ENCODE peak calls at places on chromosomes 12 and 14, in seven cellular contexts. One of them, this sample, is unnamed.

GRCh38 chr14:106585692-106586091 is 1059.3 kb downstream of the TMEM121 start:
- DNase-seq in cardiac fibroblast: no peak
- DNase-seq in fibroblast of villous mesenchyme: no peak
- DNase-seq in fibroblast of mammary gland: no peak
- DNase-seq in Calu3: no peak
- DNase-seq in PC-3: no peak
- DNase-seq in dorsolateral prefrontal cortex: no peak
- DNase-seq in this sample: no peak

GRCh38 chr12:6183689-6184441 is 16.3 kb upstream of the CD9 start:
- DNase-seq in cardiac fibroblast: peak; percentile 64
- DNase-seq in fibroblast of villous mesenchyme: peak; percentile 66
- DNase-seq in fibroblast of mammary gland: no peak
- DNase-seq in Calu3: no peak
- DNase-seq in PC-3: no peak
- DNase-seq in dorsolateral prefrontal cortex: no peak
- DNase-seq in this sample: no peak

GRCh38 chr14:78921856-78922255 is 751.7 kb downstream of the NRXN3 start:
- DNase-seq in cardiac fibroblast: peak; percentile 72
- DNase-seq in fibroblast of villous mesenchyme: peak; percentile 29
- DNase-seq in fibroblast of mammary gland: peak; percentile 48
- DNase-seq in Calu3: no peak
- DNase-seq in PC-3: peak; percentile 28
- DNase-seq in dorsolateral prefrontal cortex: no peak
- DNase-seq in this sample: no peak

GRCh38 chr14:24992624-24993360 is 57.2 kb downstream of the STXBP6 start:
- DNase-seq in cardiac fibroblast: no peak
- DNase-seq in fibroblast of villous mesenchyme: no peak
- DNase-seq in fibroblast of mammary gland: no peak
- DNase-seq in Calu3: no peak
- DNase-seq in PC-3: no peak
- DNase-seq in dorsolateral prefrontal cortex: no peak
- DNase-seq in this sample: no peak

GRCh38 chr14:85217412-85217811 is 312.5 kb upstream of the FLRT2 start:
- DNase-seq in cardiac fibroblast: no peak
- DNase-seq in fibroblast of villous mesenchyme: peak; percentile 62
- DNase-seq in fibroblast of mammary gland: peak; percentile 24
- DNase-seq in Calu3: no peak
- DNase-seq in PC-3: peak; percentile 42
- DNase-seq in dorsolateral prefrontal cortex: no peak
- DNase-seq in this sample: no peak

GRCh38 chr12:57475271-57476161 is 4.2 kb downstream of the ARHGAP9 start:
- DNase-seq in cardiac fibroblast: no peak
- DNase-seq in fibroblast of villous mesenchyme: peak; percentile 39
- DNase-seq in fibroblast of mammary gland: peak; percentile 21
- DNase-seq in Calu3: no peak
- DNase-seq in PC-3: no peak
- DNase-seq in dorsolateral prefrontal cortex: no peak
- DNase-seq in this sample: no peak

GRCh38 chr14:59919582-59920377 is at the start of gene LRRC9:
- DNase-seq in cardiac fibroblast: peak; percentile 2
- DNase-seq in fibroblast of villous mesenchyme: peak; percentile 7
- DNase-seq in fibroblast of mammary gland: no peak
- DNase-seq in Calu3: no peak
- DNase-seq in PC-3: no peak
- DNase-seq in dorsolateral prefrontal cortex: peak; percentile 59
- DNase-seq in this sample: no peak

GRCh38 chr12:118188690-118189371 is 52.9 kb downstream of the PEBP1 start:
- DNase-seq in cardiac fibroblast: peak; percentile 61
- DNase-seq in fibroblast of villous mesenchyme: peak; percentile 59
- DNase-seq in fibroblast of mammary gland: peak; percentile 55
- DNase-seq in Calu3: no peak
- DNase-seq in PC-3: no peak
- DNase-seq in dorsolateral prefrontal cortex: peak; percentile 64
- DNase-seq in this sample: no peak

GRCh38 chr14:77707355-77707723 is 484 bp downstream of the ALKBH1 start:
- DNase-seq in cardiac fibroblast: peak; percentile 60
- DNase-seq in fibroblast of villous mesenchyme: peak; percentile 72
- DNase-seq in fibroblast of mammary gland: peak; percentile 60
- DNase-seq in Calu3: peak; percentile 16
- DNase-seq in PC-3: peak; percentile 48
- DNase-seq in dorsolateral prefrontal cortex: no peak
- DNase-seq in this sample: peak; percentile 57

GRCh38 chr12:31819427-31819826 is 90.6 kb upstream of the AMN1 start:
- DNase-seq in cardiac fibroblast: peak; percentile 65
- DNase-seq in fibroblast of villous mesenchyme: no peak
- DNase-seq in fibroblast of mammary gland: no peak
- DNase-seq in Calu3: no peak
- DNase-seq in PC-3: no peak
- DNase-seq in dorsolateral prefrontal cortex: no peak
- DNase-seq in this sample: no peak

GRCh38 chr12:32536000-32536345 is 136.6 kb downstream of the FGD4 start:
- DNase-seq in cardiac fibroblast: peak; percentile 35
- DNase-seq in fibroblast of villous mesenchyme: no peak
- DNase-seq in fibroblast of mammary gland: no peak
- DNase-seq in Calu3: no peak
- DNase-seq in PC-3: no peak
- DNase-seq in dorsolateral prefrontal cortex: no peak
- DNase-seq in this sample: no peak

GRCh38 chr14:102484316-102484715 is 25.3 kb downstream of the ANKRD9 start:
- DNase-seq in cardiac fibroblast: no peak
- DNase-seq in fibroblast of villous mesenchyme: no peak
- DNase-seq in fibroblast of mammary gland: no peak
- DNase-seq in Calu3: no peak
- DNase-seq in PC-3: no peak
- DNase-seq in dorsolateral prefrontal cortex: no peak
- DNase-seq in this sample: no peak

GRCh38 chr12:105561981-105562726 is 231.7 kb downstream of the C12orf75 start:
- DNase-seq in cardiac fibroblast: peak; percentile 93
- DNase-seq in fibroblast of villous mesenchyme: peak; percentile 75
- DNase-seq in fibroblast of mammary gland: peak; percentile 88
- DNase-seq in Calu3: peak; percentile 74
- DNase-seq in PC-3: peak; percentile 96
- DNase-seq in dorsolateral prefrontal cortex: no peak
- DNase-seq in this sample: peak; percentile 88

GRCh38 chr12:100741084-100741711 is 53.4 kb upstream of the ANO4 start:
- DNase-seq in cardiac fibroblast: peak; percentile 45
- DNase-seq in fibroblast of villous mesenchyme: peak; percentile 39
- DNase-seq in fibroblast of mammary gland: peak; percentile 41
- DNase-seq in Calu3: peak; percentile 27
- DNase-seq in PC-3: peak; percentile 72
- DNase-seq in dorsolateral prefrontal cortex: no peak
- DNase-seq in this sample: peak; percentile 48

GRCh38 chr14:74568380-74568649 is 43.7 kb downstream of the LTBP2 start:
- DNase-seq in cardiac fibroblast: no peak
- DNase-seq in fibroblast of villous mesenchyme: no peak
- DNase-seq in fibroblast of mammary gland: no peak
- DNase-seq in Calu3: no peak
- DNase-seq in PC-3: no peak
- DNase-seq in dorsolateral prefrontal cortex: no peak
- DNase-seq in this sample: no peak

GRCh38 chr12:9118161-9118560 is 2.4 kb upstream of the A2M start:
- DNase-seq in cardiac fibroblast: no peak
- DNase-seq in fibroblast of villous mesenchyme: no peak
- DNase-seq in fibroblast of mammary gland: peak; percentile 13
- DNase-seq in Calu3: no peak
- DNase-seq in PC-3: no peak
- DNase-seq in dorsolateral prefrontal cortex: no peak
- DNase-seq in this sample: no peak

GRCh38 chr14:20539906-20540305 is 20.9 kb downstream of the RNASE9 start:
- DNase-seq in cardiac fibroblast: no peak
- DNase-seq in fibroblast of villous mesenchyme: no peak
- DNase-seq in fibroblast of mammary gland: no peak
- DNase-seq in Calu3: no peak
- DNase-seq in PC-3: no peak
- DNase-seq in dorsolateral prefrontal cortex: no peak
- DNase-seq in this sample: no peak

GRCh38 chr12:131471271-131471905 is 239.5 kb upstream of the SFSWAP start:
- DNase-seq in cardiac fibroblast: no peak
- DNase-seq in fibroblast of villous mesenchyme: no peak
- DNase-seq in fibroblast of mammary gland: no peak
- DNase-seq in Calu3: no peak
- DNase-seq in PC-3: no peak
- DNase-seq in dorsolateral prefrontal cortex: no peak
- DNase-seq in this sample: no peak

GRCh38 chr14:91017011-91017410 is 43.4 kb downstream of the RPS6KA5 start:
- DNase-seq in cardiac fibroblast: no peak
- DNase-seq in fibroblast of villous mesenchyme: no peak
- DNase-seq in fibroblast of mammary gland: no peak
- DNase-seq in Calu3: no peak
- DNase-seq in PC-3: no peak
- DNase-seq in dorsolateral prefrontal cortex: no peak
- DNase-seq in this sample: no peak

DNA sequence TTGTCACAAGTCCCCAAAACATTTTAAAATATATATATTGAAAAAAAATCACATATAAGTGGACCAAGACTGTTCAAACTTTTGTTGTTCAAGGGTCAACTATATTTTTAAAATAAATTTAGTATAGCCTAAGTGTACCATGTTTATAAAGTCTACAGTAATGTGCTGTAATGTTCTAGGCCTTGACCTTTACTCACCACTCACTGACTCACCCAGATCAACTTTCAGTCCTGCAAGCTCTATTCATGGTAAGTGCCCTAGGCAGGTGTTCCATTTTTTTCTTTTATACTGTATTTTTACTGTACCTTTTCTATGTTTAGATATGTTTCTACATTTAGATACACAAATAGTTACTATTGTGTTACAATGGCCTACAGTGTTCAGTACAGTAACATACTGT is 23.4 kb upstream of the TMTC1 start:
- DNase-seq in cardiac fibroblast: peak; percentile 63
- DNase-seq in fibroblast of villous mesenchyme: peak; percentile 45
- DNase-seq in fibroblast of mammary gland: peak; percentile 74
- DNase-seq in Calu3: no peak
- DNase-seq in PC-3: peak; percentile 84
- DNase-seq in dorsolateral prefrontal cortex: no peak
- DNase-seq in this sample: no peak
- TF ChIP-seq CTCF in cardiac fibroblast: no peak
- TF ChIP-seq CTCF in fibroblast of villous mesenchyme: no peak
- TF ChIP-seq CTCF in fibroblast of mammary gland: no peak
- TF ChIP-seq CTCF in Calu3: no peak
- TF ChIP-seq CTCF in PC-3: no peak
- TF ChIP-seq CTCF in dorsolateral prefrontal cortex: no peak
- TF ChIP-seq CTCF in this sample: no peak

GRCh38 chr14:89198544-89199329 is 218.3 kb downstream of the FOXN3 start:
- DNase-seq in cardiac fibroblast: no peak
- DNase-seq in fibroblast of villous mesenchyme: peak; percentile 88
- DNase-seq in fibroblast of mammary gland: peak; percentile 37
- DNase-seq in Calu3: no peak
- DNase-seq in PC-3: no peak
- DNase-seq in dorsolateral prefrontal cortex: no peak
- DNase-seq in this sample: no peak
- TF ChIP-seq CTCF in cardiac fibroblast: no peak
- TF ChIP-seq CTCF in fibroblast of villous mesenchyme: no peak
- TF ChIP-seq CTCF in fibroblast of mammary gland: no peak
- TF ChIP-seq CTCF in Calu3: no peak
- TF ChIP-seq CTCF in PC-3: no peak
- TF ChIP-seq CTCF in dorsolateral prefrontal cortex: no peak
- TF ChIP-seq CTCF in this sample: no peak

DNA sequence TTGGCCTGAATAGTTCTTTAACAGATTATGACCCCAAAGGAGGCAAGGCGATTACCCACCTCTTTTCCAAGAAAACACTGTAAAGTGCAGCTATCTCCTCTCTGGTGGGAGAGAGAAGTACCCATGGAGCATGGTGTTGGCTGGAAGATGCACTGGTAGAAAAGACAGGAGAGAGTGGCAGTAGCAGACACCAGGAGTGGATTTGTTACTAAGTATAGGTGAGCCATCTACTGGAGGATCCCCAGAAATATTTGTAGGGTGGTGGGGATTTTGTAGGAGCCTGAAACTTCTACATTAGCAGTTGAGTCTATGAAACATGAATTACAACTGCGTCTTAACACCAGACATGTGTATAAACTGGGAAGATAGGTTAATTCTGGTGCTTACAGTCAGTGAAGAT is 148.0 kb downstream of the SLC38A4 start:
- DNase-seq in cardiac fibroblast: peak; percentile 63
- DNase-seq in fibroblast of villous mesenchyme: peak; percentile 54
- DNase-seq in fibroblast of mammary gland: peak; percentile 53
- DNase-seq in Calu3: no peak
- DNase-seq in PC-3: peak; percentile 68
- DNase-seq in dorsolateral prefrontal cortex: no peak
- DNase-seq in this sample: peak; percentile 52
- TF ChIP-seq CTCF in cardiac fibroblast: peak; percentile 8
- TF ChIP-seq CTCF in fibroblast of villous mesenchyme: peak; percentile 51
- TF ChIP-seq CTCF in fibroblast of mammary gland: peak; percentile 38
- TF ChIP-seq CTCF in Calu3: no peak
- TF ChIP-seq CTCF in PC-3: peak; percentile 66
- TF ChIP-seq CTCF in dorsolateral prefrontal cortex: no peak
- TF ChIP-seq CTCF in this sample: peak; percentile 36

GRCh38 chr14:23728791-23729190 is 92.6 kb downstream of the DHRS2 start:
- DNase-seq in cardiac fibroblast: no peak
- DNase-seq in fibroblast of villous mesenchyme: no peak
- DNase-seq in fibroblast of mammary gland: no peak
- DNase-seq in Calu3: no peak
- DNase-seq in PC-3: no peak
- DNase-seq in dorsolateral prefrontal cortex: no peak
- DNase-seq in this sample: no peak

GRCh38 chr14:23725980-23726746 is 90.0 kb downstream of the DHRS2 start:
- DNase-seq in cardiac fibroblast: peak; percentile 3
- DNase-seq in fibroblast of villous mesenchyme: no peak
- DNase-seq in fibroblast of mammary gland: no peak
- DNase-seq in Calu3: no peak
- DNase-seq in PC-3: peak; percentile 7
- DNase-seq in dorsolateral prefrontal cortex: no peak
- DNase-seq in this sample: no peak

GRCh38 chr14:23727566-23728335 is 91.6 kb downstream of the DHRS2 start:
- DNase-seq in cardiac fibroblast: peak; percentile 56
- DNase-seq in fibroblast of villous mesenchyme: peak; percentile 40
- DNase-seq in fibroblast of mammary gland: peak; percentile 43
- DNase-seq in Calu3: peak; percentile 23
- DNase-seq in PC-3: peak; percentile 77
- DNase-seq in dorsolateral prefrontal cortex: no peak
- DNase-seq in this sample: peak; percentile 44

GRCh38 chr14:23725528-23725927 is 89.4 kb downstream of the DHRS2 start:
- DNase-seq in cardiac fibroblast: no peak
- DNase-seq in fibroblast of villous mesenchyme: no peak
- DNase-seq in fibroblast of mammary gland: no peak
- DNase-seq in Calu3: no peak
- DNase-seq in PC-3: no peak
- DNase-seq in dorsolateral prefrontal cortex: no peak
- DNase-seq in this sample: no peak

GRCh38 chr14:23729720-23730387 is 93.7 kb downstream of the DHRS2 start:
- DNase-seq in cardiac fibroblast: no peak
- DNase-seq in fibroblast of villous mesenchyme: no peak
- DNase-seq in fibroblast of mammary gland: no peak
- DNase-seq in Calu3: peak; percentile 13
- DNase-seq in PC-3: no peak
- DNase-seq in dorsolateral prefrontal cortex: no peak
- DNase-seq in this sample: no peak
- TF ChIP-seq CTCF in cardiac fibroblast: peak; percentile 20
- TF ChIP-seq CTCF in fibroblast of villous mesenchyme: no peak
- TF ChIP-seq CTCF in fibroblast of mammary gland: no peak
- TF ChIP-seq CTCF in Calu3: no peak
- TF ChIP-seq CTCF in PC-3: peak; percentile 29
- TF ChIP-seq CTCF in dorsolateral prefrontal cortex: no peak
- TF ChIP-seq CTCF in this sample: no peak

GRCh38 chr14:99274346-99275221 is 2.6 kb upstream of the BCL11B start:
- DNase-seq in cardiac fibroblast: peak; percentile 43
- DNase-seq in fibroblast of villous mesenchyme: peak; percentile 53
- DNase-seq in fibroblast of mammary gland: peak; percentile 51
- DNase-seq in Calu3: peak; percentile 75
- DNase-seq in PC-3: peak; percentile 55
- DNase-seq in dorsolateral prefrontal cortex: no peak
- DNase-seq in this sample: peak; percentile 79
- TF ChIP-seq CTCF in cardiac fibroblast: no peak
- TF ChIP-seq CTCF in fibroblast of villous mesenchyme: peak; percentile 20
- TF ChIP-seq CTCF in fibroblast of mammary gland: peak; percentile 14
- TF ChIP-seq CTCF in Calu3: no peak
- TF ChIP-seq CTCF in PC-3: peak; percentile 36
- TF ChIP-seq CTCF in dorsolateral prefrontal cortex: peak; percentile 30
- TF ChIP-seq CTCF in this sample: peak; percentile 72